ENCODE peak calls at places on chromosomes 6 and 20, in four cellular contexts. P is HCT116, X is AG04450, E is tibial nerve. W is an unnamed sample.

GRCh38 chr6:20058912-20059311 is 153.4 kb downstream of the MBOAT1 start:
- DNase-seq in P (no peak), X (no peak), E (no peak), W (no peak)

GRCh38 chr6:13913226-13914001 is 11.3 kb upstream of the RNF182 start:
- DNase-seq in P (no peak), X (no peak), E (no peak), W (no peak)

GRCh38 chr20:39298566-39299501 is 336.7 kb downstream of the DHX35 start:
- DNase-seq in P (no peak), X (no peak), E (no peak), W (no peak)

GRCh38 chr6:118186676-118187567 is 279.9 kb downstream of the SLC35F1 start:
- DNase-seq in P (no peak), X (no peak), E (no peak), W (no peak)

GRCh38 chr6:22042713-22043112 is 254.1 kb downstream of the PRL start:
- DNase-seq in P (no peak), X (no peak), E (no peak), W (no peak)

GRCh38 chr6:46676604-46677313 is 10.9 kb upstream of the TDRD6 start:
- DNase-seq in P (no peak), X (no peak), E (no peak), W (no peak)

GRCh38 chr6:93549868-93550267 is 130.5 kb upstream of the EPHA7 start:
- DNase-seq in P (no peak), X (no peak), E (no peak), W (no peak)

GRCh38 chr6:70299456-70299855 is 3.4 kb downstream of the COL9A1 start:
- DNase-seq in P (no peak), X (no peak), E (no peak), W (no peak)

GRCh38 chr6:6591778-6592388 is 3.4 kb downstream of the LY86 start:
- DNase-seq in P (no peak), X (no peak), E (peak), W (no peak)

GRCh38 chr20:41052742-41053419 is 24.3 kb downstream of the TOP1 start:
- DNase-seq in P (no peak), X (no peak), E (peak), W (no peak)

DNA sequence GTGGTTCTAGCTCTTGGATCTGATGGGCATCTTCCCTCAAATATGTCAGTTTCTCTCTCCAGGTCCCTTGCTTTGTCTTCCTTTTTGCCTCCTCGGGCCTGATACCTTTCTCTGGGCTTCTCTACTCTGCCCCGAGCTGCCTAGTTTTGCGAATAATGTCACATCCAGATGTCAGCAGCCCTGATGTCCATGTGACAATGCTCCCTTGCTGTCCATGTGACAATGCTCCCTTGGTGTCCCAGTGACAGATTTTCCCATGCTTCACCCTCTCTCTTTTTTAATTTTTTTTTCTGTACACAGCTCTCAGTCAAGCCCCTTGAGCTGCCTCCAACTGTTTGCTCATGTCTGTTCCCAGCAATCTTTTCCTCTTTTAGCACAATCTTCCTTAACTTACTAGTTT is 6.4 kb downstream of the TRAF3IP2 start:
- DNase-seq in P (no peak), X (no peak), E (no peak), W (no peak)
- H3K27ac ChIP-seq in P (no peak), X (no peak), E (no peak), W (no peak)

GRCh38 chr20:4814696-4815252 is 93.1 kb downstream of the PRND start:
- DNase-seq in P (no peak), X (no peak), E (no peak), W (peak)
- H3K27ac ChIP-seq in P (no peak), X (no peak), E (peak), W (peak)

GRCh38 chr20:58794510-58795180 is 56.1 kb downstream of the GNAS-AS1 start:
- DNase-seq in P (no peak), X (no peak), E (no peak), W (no peak)
- H3K27ac ChIP-seq in P (no peak), X (no peak), E (no peak), W (no peak)

GRCh38 chr6:81570673-81571072 is 181.8 kb downstream of the TENT5A start:
- DNase-seq in P (no peak), X (no peak), E (no peak), W (no peak)
- H3K27ac ChIP-seq in P (no peak), X (no peak), E (no peak), W (no peak)

W was measured in substantia nigra.